ENCODE peak calls at places on chromosomes 12 and 14, in six cellular contexts. R is stomach, S is breast epithelium, W is IMR-90, D is fibroblast of lung, B is mammary epithelial cell. F is an unnamed sample. For H3K36me3, the result is how much of the 10 kb centered on the place peaks cover.

GRCh38 chr12:55681142-55682077 is 26.3 kb downstream of the ITGA7 start:
- DNase-seq in B (peak), D (peak), W (peak), S (no peak), R (peak), F (no peak)

GRCh38 chr14:54698501-54698900 is 131.6 kb downstream of the SAMD4A start:
- DNase-seq in S (no peak), B (no peak), W (no peak), R (no peak), D (no peak), F (no peak)

GRCh38 chr14:100885196-100886030 is 18.1 kb downstream of the RTL1 start:
- DNase-seq in D (no peak), S (no peak), R (no peak), W (no peak), B (no peak), F (no peak)

GRCh38 chr12:2298556-2299195 is 245.9 kb downstream of the CACNA1C start:
- DNase-seq in R (no peak), S (no peak), W (no peak), D (no peak), B (no peak), F (no peak)

GRCh38 chr14:38524636-38525403 is 268.9 kb upstream of the CLEC14A start:
- DNase-seq in B (no peak), S (no peak), W (no peak), R (no peak), D (peak), F (no peak)

GRCh38 chr12:108843187-108843586 is 14.2 kb downstream of the SSH1 start:
- DNase-seq in S (no peak), R (no peak), D (no peak), B (no peak), W (no peak), F (no peak)

GRCh38 chr14:102474934-102475333 is 34.6 kb downstream of the ANKRD9 start:
- DNase-seq in S (no peak), W (peak), D (peak), B (no peak), R (peak), F (no peak)

GRCh38 chr12:79435742-79436141 is 255.0 kb downstream of the PAWR start:
- DNase-seq in S (no peak), B (no peak), R (no peak), W (no peak), D (no peak), F (no peak)

GRCh38 chr12:49232940-49233841 is 31.7 kb upstream of the TUBA1C start:
- DNase-seq in D (peak), R (peak), W (peak), B (no peak), S (no peak), F (no peak)

GRCh38 chr14:97452314-97452713 is 655.1 kb downstream of the VRK1 start:
- DNase-seq in D (no peak), S (no peak), B (no peak), R (no peak), W (no peak), F (no peak)

GRCh38 chr14:99980299-99980698 is 84.9 kb upstream of the EVL start:
- DNase-seq in S (no peak), R (peak), B (no peak), W (no peak), D (no peak), F (no peak)

GRCh38 chr12:125424909-125425308 is 359.7 kb downstream of the AACS start:
- DNase-seq in W (no peak), B (no peak), D (no peak), S (no peak), R (no peak), F (no peak)

GRCh38 chr12:121403721-121404120 is 3.8 kb downstream of the RNF34 start:
- DNase-seq in B (no peak), W (no peak), S (no peak), R (no peak), D (no peak), F (no peak)

GRCh38 chr12:3931721-3932120 is 58.5 kb upstream of the PARP11 start:
- DNase-seq in S (peak), W (no peak), B (no peak), D (no peak), R (no peak), F (no peak)

GRCh38 chr14:89926709-89927108 is 27.8 kb downstream of the EFCAB11 start:
- DNase-seq in B (peak), D (peak), S (no peak), W (peak), R (no peak), F (no peak)

GRCh38 chr12:117022465-117022864 is 76.8 kb downstream of the TESC start:
- DNase-seq in R (peak), B (no peak), S (no peak), W (no peak), D (no peak), F (no peak)

GRCh38 chr14:35993512-35993960 is 167.4 kb downstream of the BRMS1L start:
- DNase-seq in B (no peak), R (no peak), D (no peak), S (no peak), W (no peak), F (no peak)

GRCh38 chr14:32469388-32470160 is 140.5 kb downstream of the AKAP6 start:
- DNase-seq in S (no peak), B (peak), W (peak), R (no peak), D (peak), F (no peak)

GRCh38 chr12:105393586-105393985 is 63.1 kb downstream of the C12orf75 start:
- DNase-seq in W (peak), S (no peak), B (no peak), D (peak), R (no peak), F (no peak)

GRCh38 chr14:103155013-103155412 is 31.8 kb downstream of the TNFAIP2 start:
- DNase-seq in B (peak), S (no peak), R (peak), D (peak), W (peak), F (no peak)

GRCh38 chr12:34600592-34601462 is 578.5 kb downstream of the ALG10 start:
- DNase-seq in W (no peak), B (no peak), D (no peak), S (no peak), R (no peak), F (no peak)

GRCh38 chr14:65224799-65225198 is 122.5 kb upstream of the MAX start:
- DNase-seq in R (peak), B (no peak), W (no peak), D (no peak), S (no peak), F (no peak)

GRCh38 chr12:6850796-6851152 is 312 bp downstream of the CDCA3 start:
- DNase-seq in R (no peak), D (no peak), B (no peak), S (no peak), W (no peak), F (no peak)
- H3K4me3 ChIP-seq in R (peak), D (peak), B (peak), S (peak), W (peak), F (peak)

DNA sequence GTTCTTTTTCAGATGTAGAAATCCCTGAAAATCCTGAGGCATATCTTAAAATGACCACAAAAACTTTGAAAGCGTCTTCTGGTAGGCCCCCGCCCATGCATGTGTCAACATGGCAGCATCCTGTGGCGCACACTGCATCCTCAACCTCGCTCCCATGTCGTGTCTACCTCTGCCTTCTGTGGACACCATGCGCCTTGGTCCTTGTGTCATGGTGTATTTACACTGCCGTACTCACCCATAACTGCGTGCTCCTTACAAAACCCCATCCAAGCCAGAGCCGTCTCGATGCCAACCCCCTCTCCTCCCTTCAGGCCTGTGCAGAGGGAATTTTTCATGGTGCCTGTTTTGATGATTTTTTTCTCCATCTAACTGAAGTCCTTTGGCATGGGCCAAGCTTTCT is 78.9 kb downstream of the ESR2 start:
- DNase-seq in W (no peak), S (no peak), B (no peak), R (no peak), D (no peak), F (no peak)
- H3K36me3 ChIP-seq in W (under half), S (under half), B (under half), R (half or more), D (under half), F (under half)

GRCh38 chr14:61747342-61747741 is 14.9 kb upstream of the SNAPC1 start:
- DNase-seq in R (no peak), S (no peak), D (peak), W (no peak), B (no peak), F (no peak)
- H3K4me3 ChIP-seq in R (no peak), S (no peak), D (no peak), W (no peak), B (no peak), F (no peak)

GRCh38 chr14:59679872-59680271 is 103.3 kb upstream of the CCDC175 start:
- DNase-seq in W (no peak), S (no peak), B (no peak), R (no peak), D (no peak), F (no peak)
- H3K36me3 ChIP-seq in W (under half), S (under half), B (under half), R (under half), D (under half), F (under half)

DNA sequence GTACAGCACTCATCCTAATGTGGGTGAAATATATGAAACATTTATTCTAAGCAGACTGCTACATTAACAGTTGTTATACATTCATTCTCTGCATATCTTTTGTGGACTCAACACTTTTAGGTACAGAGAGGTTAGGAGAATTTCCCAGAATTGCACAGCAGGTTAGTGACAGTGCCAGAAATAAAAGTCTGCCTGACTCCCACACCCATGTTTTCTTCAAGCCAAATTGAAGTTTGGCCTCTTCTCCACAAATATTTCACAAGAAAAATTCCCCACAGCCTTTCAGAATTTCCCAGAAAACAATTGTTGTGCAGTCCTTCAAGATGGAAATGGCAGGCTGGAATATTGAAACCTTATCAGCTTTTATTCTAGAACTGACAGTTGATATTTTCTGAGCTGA is 464.8 kb downstream of the RAD51B start:
- DNase-seq in B (no peak), W (no peak), D (no peak), S (no peak), R (no peak), F (no peak)
- H3K4me3 ChIP-seq in B (no peak), W (no peak), D (no peak), S (no peak), R (no peak), F (no peak)

GRCh38 chr12:70520847-70521246 is 116.4 kb downstream of the PTPRB start:
- DNase-seq in R (no peak), D (no peak), W (no peak), S (no peak), B (peak), F (no peak)
- H3K36me3 ChIP-seq in R (under half), D (under half), W (under half), S (under half), B (under half), F (under half)

F was measured in GM06990.